ENCODE peak calls at places on chromosomes 4 and X, in six cellular contexts. One of them, this sample, is unnamed.
A peak's percentile ranks its signal among the peaks of the same experiment; 100 is the strongest.

GRCh38 chr4:73208376-73208775 is 50.2 kb downstream of the ANKRD17 start:
- DNase-seq in GM12878: no peak
- DNase-seq in HepG2: no peak
- DNase-seq in H1: no peak
- DNase-seq in K562: no peak
- DNase-seq in GM12891: no peak
- DNase-seq in this sample: no peak

GRCh38 chrX:66408507-66408906 is 230.4 kb downstream of the EDA2R start:
- DNase-seq in GM12878: peak; percentile 11
- DNase-seq in HepG2: no peak
- DNase-seq in H1: no peak
- DNase-seq in K562: peak; percentile 4
- DNase-seq in GM12891: no peak
- DNase-seq in this sample: no peak

GRCh38 chr4:100098681-100099080 is 91.6 kb downstream of the DDIT4L start:
- DNase-seq in GM12878: no peak
- DNase-seq in HepG2: no peak
- DNase-seq in H1: no peak
- DNase-seq in K562: no peak
- DNase-seq in GM12891: no peak
- DNase-seq in this sample: no peak

GRCh38 chrX:15451913-15452312 is 41.2 kb downstream of the PIR start:
- DNase-seq in GM12878: no peak
- DNase-seq in HepG2: no peak
- DNase-seq in H1: no peak
- DNase-seq in K562: no peak
- DNase-seq in GM12891: no peak
- DNase-seq in this sample: no peak

GRCh38 chr4:72375050-72375736 is 193.8 kb downstream of the ADAMTS3 start:
- DNase-seq in GM12878: no peak
- DNase-seq in HepG2: no peak
- DNase-seq in H1: no peak
- DNase-seq in K562: no peak
- DNase-seq in GM12891: no peak
- DNase-seq in this sample: no peak

GRCh38 chr4:185112104-185112503 is 31.0 kb upstream of the SLC25A4 start:
- DNase-seq in GM12878: no peak
- DNase-seq in HepG2: peak; percentile 31
- DNase-seq in H1: peak; percentile 23
- DNase-seq in K562: no peak
- DNase-seq in GM12891: no peak
- DNase-seq in this sample: no peak

GRCh38 chr4:5036239-5036638 is 15.0 kb upstream of the STK32B start:
- DNase-seq in GM12878: no peak
- DNase-seq in HepG2: no peak
- DNase-seq in H1: no peak
- DNase-seq in K562: peak; percentile 24
- DNase-seq in GM12891: no peak
- DNase-seq in this sample: no peak

GRCh38 chr4:184238072-184238743 is 20.5 kb upstream of the ENPP6 start:
- DNase-seq in GM12878: no peak
- DNase-seq in HepG2: no peak
- DNase-seq in H1: no peak
- DNase-seq in K562: peak; percentile 15
- DNase-seq in GM12891: no peak
- DNase-seq in this sample: no peak

GRCh38 chrX:43005561-43005960 is 227.6 kb upstream of the PPP1R2C start:
- DNase-seq in GM12878: no peak
- DNase-seq in HepG2: no peak
- DNase-seq in H1: no peak
- DNase-seq in K562: no peak
- DNase-seq in GM12891: no peak
- DNase-seq in this sample: no peak

GRCh38 chr4:16516796-16517413 is 290.6 kb upstream of the TAPT1 start:
- DNase-seq in GM12878: no peak
- DNase-seq in HepG2: no peak
- DNase-seq in H1: no peak
- DNase-seq in K562: no peak
- DNase-seq in GM12891: no peak
- DNase-seq in this sample: no peak

GRCh38 chr4:129822708-129823504 is 727.0 kb downstream of the C4orf33 start:
- DNase-seq in GM12878: no peak
- DNase-seq in HepG2: no peak
- DNase-seq in H1: no peak
- DNase-seq in K562: no peak
- DNase-seq in GM12891: no peak
- DNase-seq in this sample: no peak

GRCh38 chr4:123876122-123876521 is 479.5 kb downstream of the SPRY1 start:
- DNase-seq in GM12878: no peak
- DNase-seq in HepG2: no peak
- DNase-seq in H1: no peak
- DNase-seq in K562: no peak
- DNase-seq in GM12891: no peak
- DNase-seq in this sample: no peak

GRCh38 chr4:10030946-10031662 is 9.8 kb upstream of the SLC2A9 start:
- DNase-seq in GM12878: no peak
- DNase-seq in HepG2: no peak
- DNase-seq in H1: no peak
- DNase-seq in K562: no peak
- DNase-seq in GM12891: no peak
- DNase-seq in this sample: no peak

GRCh38 chrX:9370888-9371287 is 94.0 kb upstream of the TBL1X start:
- DNase-seq in GM12878: no peak
- DNase-seq in HepG2: no peak
- DNase-seq in H1: no peak
- DNase-seq in K562: no peak
- DNase-seq in GM12891: no peak
- DNase-seq in this sample: no peak

GRCh38 chrX:129931411-129932136 is 25.6 kb downstream of the UTP14A start:
- DNase-seq in GM12878: peak; percentile 55
- DNase-seq in HepG2: peak; percentile 62
- DNase-seq in H1: peak; percentile 82
- DNase-seq in K562: peak; percentile 92
- DNase-seq in GM12891: peak; percentile 71
- DNase-seq in this sample: peak; percentile 68

GRCh38 chr4:110164251-110164650 is 34.2 kb downstream of the ELOVL6 start:
- DNase-seq in GM12878: no peak
- DNase-seq in HepG2: no peak
- DNase-seq in H1: no peak
- DNase-seq in K562: no peak
- DNase-seq in GM12891: no peak
- DNase-seq in this sample: no peak

GRCh38 chr4:25865586-25865985 is 2.8 kb upstream of the SEL1L3 start:
- DNase-seq in GM12878: no peak
- DNase-seq in HepG2: no peak
- DNase-seq in H1: no peak
- DNase-seq in K562: peak; percentile 48
- DNase-seq in GM12891: no peak
- DNase-seq in this sample: no peak

GRCh38 chr4:4759233-4759632 is 100.2 kb upstream of the MSX1 start:
- DNase-seq in GM12878: no peak
- DNase-seq in HepG2: no peak
- DNase-seq in H1: no peak
- DNase-seq in K562: no peak
- DNase-seq in GM12891: no peak
- DNase-seq in this sample: no peak

GRCh38 chrX:130566028-130566683 is 164.4 kb downstream of the RBMX2 start:
- DNase-seq in GM12878: no peak
- DNase-seq in HepG2: no peak
- DNase-seq in H1: no peak
- DNase-seq in K562: no peak
- DNase-seq in GM12891: no peak
- DNase-seq in this sample: no peak

GRCh38 chr4:102620697-102621497 is 119.7 kb downstream of the NFKB1 start:
- DNase-seq in GM12878: no peak
- DNase-seq in HepG2: peak; percentile 92
- DNase-seq in H1: no peak
- DNase-seq in K562: peak; percentile 52
- DNase-seq in GM12891: no peak
- DNase-seq in this sample: no peak

GRCh38 chr4:182204042-182204441 is 39.2 kb upstream of the TENM3 start:
- DNase-seq in GM12878: no peak
- DNase-seq in HepG2: no peak
- DNase-seq in H1: no peak
- DNase-seq in K562: no peak
- DNase-seq in GM12891: no peak
- DNase-seq in this sample: no peak

GRCh38 chrX:122770581-122770980 is 413.5 kb upstream of the GRIA3 start:
- DNase-seq in GM12878: no peak
- DNase-seq in HepG2: no peak
- DNase-seq in H1: no peak
- DNase-seq in K562: no peak
- DNase-seq in GM12891: no peak
- DNase-seq in this sample: no peak

DNA sequence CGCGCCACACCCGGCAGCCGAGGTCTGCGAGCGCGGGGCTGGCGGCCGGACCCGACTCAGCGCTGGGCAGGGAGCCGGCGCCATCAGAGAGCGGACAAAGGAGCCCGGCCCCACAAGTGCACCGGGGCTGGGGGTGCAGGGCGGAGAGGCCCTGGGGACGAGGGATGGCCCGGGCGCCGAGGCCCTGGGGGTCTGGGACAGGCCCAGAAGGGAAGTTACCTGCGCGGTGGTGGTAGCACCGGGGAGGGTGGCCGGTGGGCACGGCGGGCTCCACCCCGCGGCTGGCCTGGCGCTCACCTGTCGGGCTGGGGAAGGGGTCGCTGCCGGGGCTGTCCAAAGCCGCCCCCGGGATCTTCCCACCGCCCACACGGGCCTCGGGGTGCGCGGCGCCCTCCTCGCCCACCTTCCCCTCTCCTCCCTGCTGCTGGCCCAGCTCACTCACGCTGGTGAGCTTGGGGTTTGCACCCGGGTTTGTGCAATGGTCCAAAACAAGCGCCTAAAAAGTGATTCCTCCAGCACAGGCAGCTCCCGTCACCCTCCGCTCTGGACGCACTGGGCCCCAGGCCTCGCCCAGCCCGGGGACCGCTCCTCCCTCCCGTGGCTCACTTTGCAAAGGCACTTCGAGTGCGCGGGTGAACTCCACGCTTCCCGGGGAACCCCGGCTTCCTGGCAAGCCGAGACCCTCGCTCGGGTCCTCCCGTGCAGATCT is at the start of gene CTPS2:
- DNase-seq in GM12878: no peak
- DNase-seq in HepG2: peak; percentile 39
- DNase-seq in H1: peak; percentile 64
- DNase-seq in K562: peak; percentile 54
- DNase-seq in GM12891: peak; percentile 45
- DNase-seq in this sample: peak; percentile 66
- TF ChIP-seq POLR2A in GM12878: peak; percentile 82
- TF ChIP-seq POLR2A in HepG2: peak; percentile 59
- TF ChIP-seq POLR2A in H1: no peak
- TF ChIP-seq POLR2A in K562: peak; percentile 84
- TF ChIP-seq POLR2A in GM12891: peak; percentile 44
- TF ChIP-seq POLR2A in this sample: peak; percentile 71

GRCh38 chrX:348461-349117 is 30.0 kb upstream of the GTPBP6 start:
- DNase-seq in GM12878: no peak
- DNase-seq in HepG2: no peak
- DNase-seq in H1: no peak
- DNase-seq in K562: no peak
- DNase-seq in GM12891: no peak
- DNase-seq in this sample: no peak
- TF ChIP-seq TAF1 in GM12878: no peak
- TF ChIP-seq TAF1 in HepG2: no peak
- TF ChIP-seq TAF1 in H1: no peak
- TF ChIP-seq TAF1 in K562: no peak
- TF ChIP-seq TAF1 in GM12891: no peak
- TF ChIP-seq TAF1 in this sample: no peak

GRCh38 chrX:107823456-107823855 is 2.2 kb upstream of the MID2 start:
- DNase-seq in GM12878: no peak
- DNase-seq in HepG2: no peak
- DNase-seq in H1: no peak
- DNase-seq in K562: no peak
- DNase-seq in GM12891: no peak
- DNase-seq in this sample: no peak

GRCh38 chrX:107826286-107827136 is 845 bp downstream of the MID2 start:
- DNase-seq in GM12878: no peak
- DNase-seq in HepG2: no peak
- DNase-seq in H1: no peak
- DNase-seq in K562: no peak
- DNase-seq in GM12891: peak; percentile 24
- DNase-seq in this sample: peak; percentile 15

GRCh38 chrX:107827137-107827831 is 1.6 kb downstream of the MID2 start:
- DNase-seq in GM12878: no peak
- DNase-seq in HepG2: no peak
- DNase-seq in H1: no peak
- DNase-seq in K562: no peak
- DNase-seq in GM12891: no peak
- DNase-seq in this sample: no peak

GRCh38 chrX:107827852-107828251 is 2.2 kb downstream of the MID2 start:
- DNase-seq in GM12878: no peak
- DNase-seq in HepG2: no peak
- DNase-seq in H1: no peak
- DNase-seq in K562: no peak
- DNase-seq in GM12891: no peak
- DNase-seq in this sample: no peak

GRCh38 chrX:107825698-107826285 is at the start of gene MID2:
- DNase-seq in GM12878: no peak
- DNase-seq in HepG2: no peak
- DNase-seq in H1: peak; percentile 58
- DNase-seq in K562: no peak
- DNase-seq in GM12891: peak; percentile 6
- DNase-seq in this sample: peak; percentile 8
- TF ChIP-seq POLR2A in GM12878: no peak
- TF ChIP-seq POLR2A in HepG2: no peak
- TF ChIP-seq POLR2A in H1: no peak
- TF ChIP-seq POLR2A in K562: no peak
- TF ChIP-seq POLR2A in GM12891: no peak
- TF ChIP-seq POLR2A in this sample: no peak

GRCh38 chr4:11106769-11107168 is 321.9 kb downstream of the HS3ST1 start:
- DNase-seq in GM12878: no peak
- DNase-seq in HepG2: no peak
- DNase-seq in H1: no peak
- DNase-seq in K562: no peak
- DNase-seq in GM12891: no peak
- DNase-seq in this sample: no peak

GRCh38 chr4:11106190-11106589 is 322.5 kb downstream of the HS3ST1 start:
- DNase-seq in GM12878: no peak
- DNase-seq in HepG2: no peak
- DNase-seq in H1: no peak
- DNase-seq in K562: no peak
- DNase-seq in GM12891: no peak
- DNase-seq in this sample: no peak

GRCh38 chr4:11111370-11111769 is 317.3 kb downstream of the HS3ST1 start:
- DNase-seq in GM12878: no peak
- DNase-seq in HepG2: no peak
- DNase-seq in H1: no peak
- DNase-seq in K562: no peak
- DNase-seq in GM12891: no peak
- DNase-seq in this sample: no peak

DNA sequence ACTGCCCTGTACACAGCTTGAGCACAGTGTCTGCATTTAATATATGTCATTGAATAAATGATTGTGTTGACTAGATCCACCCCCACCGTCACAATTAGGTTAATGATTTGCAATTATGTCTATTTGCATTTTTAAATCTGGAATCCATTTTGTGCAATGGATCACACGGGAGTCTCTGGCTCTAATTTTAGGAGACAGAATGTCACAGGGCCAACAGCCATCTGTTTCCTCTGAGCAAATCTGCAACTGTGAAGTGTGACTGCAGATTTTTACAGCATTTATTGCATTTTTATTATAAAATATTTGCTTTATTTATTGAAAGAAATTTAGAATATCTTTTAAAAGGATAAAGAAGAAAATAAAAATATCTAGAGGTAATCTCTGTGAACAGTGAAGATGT is 316.8 kb downstream of the HS3ST1 start:
- DNase-seq in GM12878: no peak
- DNase-seq in HepG2: no peak
- DNase-seq in H1: no peak
- DNase-seq in K562: no peak
- DNase-seq in GM12891: no peak
- DNase-seq in this sample: no peak
- TF ChIP-seq TAF1 in GM12878: no peak
- TF ChIP-seq TAF1 in HepG2: no peak
- TF ChIP-seq TAF1 in H1: no peak
- TF ChIP-seq TAF1 in K562: no peak
- TF ChIP-seq TAF1 in GM12891: no peak
- TF ChIP-seq TAF1 in this sample: no peak

This sample was measured in GM12892.